ENCODE peak calls at places on chromosomes 1 and 21, in four cellular contexts. D is HepG2; T is activated T-helper 1 cell treated with anti-CD3 and anti-CD28 coated beads, Interleukin-2, amount 50 U/mL, for 16 hours; J is islet precursor cell. K is an unnamed sample.

GRCh38 chr1:204254031-204254661 is 40.4 kb upstream of the GOLT1A start:
- DNase-seq in T (no peak), D (peak; percentile 97), J (peak; percentile 80), K (no peak)

GRCh38 chr1:208179303-208179702 is 64.9 kb downstream of the PLXNA2 start:
- DNase-seq in J (peak; percentile 74), T (no peak), D (no peak), K (no peak)

GRCh38 chr1:97516588-97516987 is 404.2 kb downstream of the DPYD start:
- DNase-seq in D (no peak), J (no peak), T (no peak), K (no peak)

GRCh38 chr1:44646711-44647110 is 27.6 kb downstream of the TMEM53 start:
- DNase-seq in J (no peak), D (no peak), T (no peak), K (no peak)

GRCh38 chr1:11839727-11840705 is 7.6 kb downstream of the NPPA start:
- DNase-seq in J (no peak), D (no peak), T (no peak), K (no peak)

GRCh38 chr1:51189421-51190073 is 46.5 kb upstream of the RNF11 start:
- DNase-seq in T (no peak), J (no peak), D (peak; percentile 51), K (no peak)

GRCh38 chr1:32924881-32925344 is 23.7 kb upstream of the TMEM54 start:
- DNase-seq in D (peak; percentile 24), J (peak; percentile 83), T (no peak), K (no peak)

GRCh38 chr1:143661418-143662120 is 310.2 kb downstream of the FAM72C start:
- DNase-seq in T (no peak), D (no peak), J (no peak), K (no peak)

GRCh38 chr1:15180189-15180588 is 26.6 kb downstream of the TMEM51 start:
- DNase-seq in T (no peak), D (no peak), J (no peak), K (no peak)

GRCh38 chr1:112849967-112850641 is 105.9 kb downstream of the SLC16A1 start:
- DNase-seq in D (no peak), T (no peak), J (peak; percentile 76), K (no peak)

GRCh38 chr1:21051177-21051576 is 125.5 kb downstream of the EIF4G3 start:
- DNase-seq in T (no peak), J (no peak), D (no peak), K (no peak)

GRCh38 chr1:94597701-94598100 is 56.1 kb upstream of the F3 start:
- DNase-seq in T (no peak), J (peak; percentile 72), D (no peak), K (no peak)

GRCh38 chr1:157069596-157069995 is 24.1 kb upstream of the ARHGEF11 start:
- DNase-seq in D (no peak), J (no peak), T (no peak), K (no peak)

GRCh38 chr1:202276081-202276715 is 65.5 kb downstream of the UBE2T start:
- DNase-seq in D (no peak), T (no peak), J (peak; percentile 42), K (no peak)

GRCh38 chr1:56291374-56291841 is 288.0 kb downstream of the PLPP3 start:
- DNase-seq in T (no peak), D (no peak), J (peak; percentile 73), K (no peak)

GRCh38 chr1:176837708-176838107 is 326.8 kb downstream of the ASTN1 start:
- DNase-seq in T (no peak), D (no peak), J (no peak), K (no peak)

GRCh38 chr1:18229620-18230019 is 122.0 kb downstream of the IGSF21 start:
- DNase-seq in T (no peak), J (no peak), D (no peak), K (no peak)

GRCh38 chr1:81802601-81803422 is 2.1 kb downstream of the ADGRL2 start:
- DNase-seq in D (no peak), T (no peak), J (peak; percentile 77), K (no peak)

GRCh38 chr1:116737855-116738318 is 16.3 kb upstream of the CD2 start:
- DNase-seq in J (no peak), D (no peak), T (no peak), K (no peak)

GRCh38 chr1:36624466-36624865 is 141.8 kb upstream of the CSF3R start:
- DNase-seq in D (no peak), J (no peak), T (no peak), K (no peak)

GRCh38 chr1:12539705-12540579 is 78.1 kb downstream of the DHRS3 start:
- DNase-seq in J (peak; percentile 95), T (no peak), D (peak; percentile 53), K (no peak)

GRCh38 chr1:119046429-119047039 is 58.4 kb upstream of the TBX15 start:
- DNase-seq in J (no peak), D (no peak), T (no peak), K (no peak)

GRCh38 chr21:33811147-33812024 is 104.2 kb downstream of the ATP5PO start:
- DNase-seq in T (no peak), D (no peak), J (no peak), K (no peak)

GRCh38 chr1:200323856-200324400 is 85.9 kb downstream of the ZNF281 start:
- DNase-seq in T (no peak), J (no peak), D (no peak), K (no peak)

GRCh38 chr1:96521994-96522760 is 199.4 kb upstream of the PTBP2 start:
- DNase-seq in D (no peak), T (no peak), J (no peak), K (no peak)

GRCh38 chr1:39409055-39409816 is 82.2 kb upstream of the BMP8A start:
- DNase-seq in T (no peak), J (peak; percentile 71), D (peak; percentile 72), K (no peak)

GRCh38 chr1:112466078-112466660 is 42.6 kb upstream of the WNT2B start:
- DNase-seq in T (peak; percentile 61), D (peak; percentile 82), J (peak; percentile 97), K (peak; percentile 79)

K was measured in activated CD4-positive, CD25-positive, alpha-beta regulatory T cell.